ENCODE peak calls at places on chromosome 22, in four cellular contexts. One of them, this sample, is unnamed. For H3K36me3 and H3K4me1, the result is how much of the 10 kb centered on the place peaks cover.

GRCh38 chr22:46614070-46614931 is 5.9 kb upstream of the GRAMD4 start:
- DNase-seq in kidney: no peak
- DNase-seq in breast epithelium: no peak
- DNase-seq in right lobe of liver: no peak
- DNase-seq in this sample: peak

GRCh38 chr22:31944700-31945477 is 554 bp downstream of the YWHAH start:
- DNase-seq in breast epithelium: no peak
- DNase-seq in right lobe of liver: peak
- DNase-seq in kidney: peak
- DNase-seq in this sample: peak

GRCh38 chr22:21714059-21714770 is 21.4 kb downstream of the YPEL1 start:
- DNase-seq in right lobe of liver: no peak
- DNase-seq in breast epithelium: no peak
- DNase-seq in kidney: no peak
- DNase-seq in this sample: no peak

GRCh38 chr22:26360169-26360885 is 68.7 kb upstream of the ASPHD2 start:
- DNase-seq in breast epithelium: peak
- DNase-seq in kidney: no peak
- DNase-seq in right lobe of liver: peak
- DNase-seq in this sample: peak

GRCh38 chr22:32411388-32411787 is 659 bp downstream of the RTCB start:
- DNase-seq in right lobe of liver: no peak
- DNase-seq in breast epithelium: no peak
- DNase-seq in kidney: no peak
- DNase-seq in this sample: no peak

GRCh38 chr22:50244420-50245213 is at the start of gene TUBGCP6:
- DNase-seq in breast epithelium: peak
- DNase-seq in right lobe of liver: peak
- DNase-seq in kidney: peak
- DNase-seq in this sample: peak

GRCh38 chr22:49243335-49243734 is 584.3 kb downstream of the BRD1 start:
- DNase-seq in breast epithelium: peak
- DNase-seq in kidney: peak
- DNase-seq in right lobe of liver: no peak
- DNase-seq in this sample: no peak

GRCh38 chr22:25827415-25827814 is 85.4 kb downstream of the MYO18B start:
- DNase-seq in kidney: no peak
- DNase-seq in breast epithelium: no peak
- DNase-seq in right lobe of liver: no peak
- DNase-seq in this sample: no peak

GRCh38 chr22:23579870-23580585 is at the start of gene IGLL1:
- DNase-seq in breast epithelium: no peak
- DNase-seq in right lobe of liver: no peak
- DNase-seq in kidney: no peak
- DNase-seq in this sample: no peak

GRCh38 chr22:25698986-25699385 is 43.0 kb upstream of the MYO18B start:
- DNase-seq in kidney: peak
- DNase-seq in breast epithelium: no peak
- DNase-seq in right lobe of liver: no peak
- DNase-seq in this sample: no peak

GRCh38 chr22:48427731-48428211 is 1399.9 kb downstream of the BRD1 start:
- DNase-seq in kidney: no peak
- DNase-seq in breast epithelium: peak
- DNase-seq in right lobe of liver: peak
- DNase-seq in this sample: peak

GRCh38 chr22:50267591-50268390 is 2.4 kb downstream of the MAPK11 start:
- DNase-seq in right lobe of liver: peak
- DNase-seq in breast epithelium: peak
- DNase-seq in kidney: no peak
- DNase-seq in this sample: no peak

GRCh38 chr22:48192071-48192470 is 1429.6 kb downstream of the TBC1D22A start:
- DNase-seq in breast epithelium: no peak
- DNase-seq in right lobe of liver: no peak
- DNase-seq in kidney: no peak
- DNase-seq in this sample: no peak

GRCh38 chr22:31187627-31188026 is 24.5 kb upstream of the LIMK2 start:
- DNase-seq in right lobe of liver: no peak
- DNase-seq in kidney: no peak
- DNase-seq in breast epithelium: no peak
- DNase-seq in this sample: no peak

GRCh38 chr22:24416095-24416494 is 11.3 kb upstream of the ADORA2A start:
- DNase-seq in kidney: peak
- DNase-seq in breast epithelium: no peak
- DNase-seq in right lobe of liver: no peak
- DNase-seq in this sample: no peak

GRCh38 chr22:49186756-49187155 is 640.9 kb downstream of the BRD1 start:
- DNase-seq in breast epithelium: no peak
- DNase-seq in right lobe of liver: no peak
- DNase-seq in kidney: peak
- DNase-seq in this sample: no peak

GRCh38 chr22:38823637-38824036 is 20.2 kb downstream of the NPTXR start:
- DNase-seq in right lobe of liver: no peak
- DNase-seq in breast epithelium: no peak
- DNase-seq in kidney: peak
- DNase-seq in this sample: no peak
- H3K36me3 ChIP-seq in right lobe of liver: under half
- H3K36me3 ChIP-seq in breast epithelium: under half
- H3K36me3 ChIP-seq in kidney: under half
- H3K36me3 ChIP-seq in this sample: under half

DNA sequence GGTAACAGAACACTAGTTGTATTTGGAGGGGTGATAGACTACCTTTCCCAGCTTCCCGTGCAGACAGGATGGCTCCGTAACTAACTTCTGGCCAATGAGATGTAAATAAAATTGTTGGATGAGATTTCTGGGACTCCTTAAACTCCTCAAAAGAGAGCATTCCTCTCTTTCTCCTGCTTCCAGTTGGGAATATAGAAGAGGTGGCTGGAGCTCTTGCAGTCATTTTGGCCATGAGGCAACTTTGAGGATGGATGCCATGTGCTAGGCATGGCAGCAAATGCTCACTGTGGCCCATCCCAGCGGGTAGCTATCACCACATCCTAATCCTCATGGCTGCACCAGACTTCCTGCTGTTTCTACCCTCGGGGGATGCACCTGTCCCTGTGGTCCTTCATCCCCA is 7.4 kb downstream of the MB start:
- DNase-seq in breast epithelium: no peak
- DNase-seq in kidney: no peak
- DNase-seq in right lobe of liver: no peak
- DNase-seq in this sample: peak
- H3K4me1 ChIP-seq in breast epithelium: under half
- H3K4me1 ChIP-seq in kidney: under half
- H3K4me1 ChIP-seq in right lobe of liver: under half
- H3K4me1 ChIP-seq in this sample: under half

GRCh38 chr22:17823226-17823625 is 49.0 kb upstream of the BID start:
- DNase-seq in right lobe of liver: no peak
- DNase-seq in breast epithelium: no peak
- DNase-seq in kidney: no peak
- DNase-seq in this sample: no peak
- H3K36me3 ChIP-seq in right lobe of liver: under half
- H3K36me3 ChIP-seq in breast epithelium: under half
- H3K36me3 ChIP-seq in kidney: under half
- H3K36me3 ChIP-seq in this sample: under half

DNA sequence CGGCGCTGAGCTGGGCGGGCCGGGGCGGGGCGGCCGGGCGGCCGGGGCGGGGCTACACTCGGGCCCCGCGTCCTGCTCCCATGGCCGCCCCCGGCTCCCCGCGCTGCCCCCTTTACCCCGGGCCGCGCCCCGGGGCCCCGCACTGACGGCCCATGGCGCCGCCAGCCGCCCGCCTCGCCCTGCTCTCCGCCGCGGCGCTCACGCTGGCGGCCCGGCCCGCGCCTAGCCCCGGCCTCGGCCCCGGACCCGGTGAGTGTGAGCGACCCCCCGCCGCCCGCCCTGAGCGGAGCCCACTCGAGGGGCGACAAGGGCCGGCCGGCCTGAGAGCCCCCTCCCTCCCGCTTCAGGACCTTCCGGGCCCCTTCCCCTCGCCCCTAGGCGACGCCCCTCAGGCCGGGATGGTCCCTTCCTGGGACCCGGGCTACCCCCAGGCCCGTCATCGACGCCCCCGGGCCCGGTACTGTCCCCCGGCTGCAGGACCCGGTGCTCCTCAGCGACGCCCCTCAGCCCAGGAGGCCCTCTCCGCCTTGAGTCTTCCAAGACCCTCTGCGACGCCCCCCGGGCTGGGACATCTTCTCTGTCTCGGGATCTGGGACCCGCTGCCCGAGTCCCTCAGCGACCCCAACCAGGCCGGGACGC is at the start of gene KREMEN1:
- DNase-seq in right lobe of liver: peak
- DNase-seq in breast epithelium: no peak
- DNase-seq in kidney: peak
- DNase-seq in this sample: no peak
- H3K4me1 ChIP-seq in right lobe of liver: under half
- H3K4me1 ChIP-seq in breast epithelium: under half
- H3K4me1 ChIP-seq in kidney: under half
- H3K4me1 ChIP-seq in this sample: under half

GRCh38 chr22:37358386-37358785 is 68.9 kb downstream of the ELFN2 start:
- DNase-seq in kidney: no peak
- DNase-seq in breast epithelium: no peak
- DNase-seq in right lobe of liver: no peak
- DNase-seq in this sample: no peak

GRCh38 chr22:37355174-37355573 is 72.1 kb downstream of the ELFN2 start:
- DNase-seq in breast epithelium: no peak
- DNase-seq in right lobe of liver: no peak
- DNase-seq in kidney: no peak
- DNase-seq in this sample: no peak

GRCh38 chr22:37358917-37359316 is 68.4 kb downstream of the ELFN2 start:
- DNase-seq in right lobe of liver: no peak
- DNase-seq in breast epithelium: no peak
- DNase-seq in kidney: no peak
- DNase-seq in this sample: no peak

GRCh38 chr22:37356922-37357321 is 70.4 kb downstream of the ELFN2 start:
- DNase-seq in kidney: no peak
- DNase-seq in right lobe of liver: no peak
- DNase-seq in breast epithelium: no peak
- DNase-seq in this sample: no peak

GRCh38 chr22:37357471-37357870 is 69.8 kb downstream of the ELFN2 start:
- DNase-seq in breast epithelium: no peak
- DNase-seq in right lobe of liver: no peak
- DNase-seq in kidney: no peak
- DNase-seq in this sample: no peak
- H3K36me3 ChIP-seq in breast epithelium: under half
- H3K36me3 ChIP-seq in right lobe of liver: under half
- H3K36me3 ChIP-seq in kidney: under half
- H3K36me3 ChIP-seq in this sample: under half

DNA sequence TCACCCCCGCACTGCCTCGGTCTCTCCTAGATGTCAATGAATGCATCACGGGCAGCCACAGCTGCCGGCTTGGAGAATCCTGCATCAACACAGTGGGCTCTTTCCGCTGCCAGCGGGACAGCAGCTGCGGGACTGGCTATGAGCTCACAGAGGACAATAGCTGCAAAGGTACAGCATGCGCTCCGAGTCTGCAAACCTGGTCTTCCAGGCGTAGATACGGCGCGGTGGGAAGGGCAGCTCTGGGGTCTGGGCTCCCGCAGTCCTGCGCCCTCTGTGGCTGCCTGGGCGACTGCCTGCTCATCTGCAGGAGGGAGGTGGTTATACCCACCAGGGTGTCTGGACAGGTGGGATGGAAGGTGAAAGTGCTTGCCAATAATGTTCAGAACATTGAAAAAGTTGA is 31.0 kb downstream of the FBLN1 start:
- DNase-seq in kidney: no peak
- DNase-seq in right lobe of liver: no peak
- DNase-seq in breast epithelium: no peak
- DNase-seq in this sample: no peak
- H3K4me1 ChIP-seq in kidney: under half
- H3K4me1 ChIP-seq in right lobe of liver: under half
- H3K4me1 ChIP-seq in breast epithelium: under half
- H3K4me1 ChIP-seq in this sample: under half

GRCh38 chr22:30016596-30016995 is 63.7 kb upstream of the HORMAD2 start:
- DNase-seq in breast epithelium: no peak
- DNase-seq in kidney: no peak
- DNase-seq in right lobe of liver: no peak
- DNase-seq in this sample: no peak
- H3K36me3 ChIP-seq in breast epithelium: under half
- H3K36me3 ChIP-seq in kidney: half or more
- H3K36me3 ChIP-seq in right lobe of liver: half or more
- H3K36me3 ChIP-seq in this sample: under half

GRCh38 chr22:44701824-44702478 is at the start of gene PRR5:
- DNase-seq in right lobe of liver: peak
- DNase-seq in kidney: peak
- DNase-seq in breast epithelium: peak
- DNase-seq in this sample: peak
- H3K4me1 ChIP-seq in right lobe of liver: under half
- H3K4me1 ChIP-seq in kidney: under half
- H3K4me1 ChIP-seq in breast epithelium: under half
- H3K4me1 ChIP-seq in this sample: under half

GRCh38 chr22:39419096-39419495 is 19.5 kb downstream of the TAB1 start:
- DNase-seq in right lobe of liver: no peak
- DNase-seq in kidney: peak
- DNase-seq in breast epithelium: no peak
- DNase-seq in this sample: peak
- H3K36me3 ChIP-seq in right lobe of liver: half or more
- H3K36me3 ChIP-seq in kidney: half or more
- H3K36me3 ChIP-seq in breast epithelium: under half
- H3K36me3 ChIP-seq in this sample: under half

DNA sequence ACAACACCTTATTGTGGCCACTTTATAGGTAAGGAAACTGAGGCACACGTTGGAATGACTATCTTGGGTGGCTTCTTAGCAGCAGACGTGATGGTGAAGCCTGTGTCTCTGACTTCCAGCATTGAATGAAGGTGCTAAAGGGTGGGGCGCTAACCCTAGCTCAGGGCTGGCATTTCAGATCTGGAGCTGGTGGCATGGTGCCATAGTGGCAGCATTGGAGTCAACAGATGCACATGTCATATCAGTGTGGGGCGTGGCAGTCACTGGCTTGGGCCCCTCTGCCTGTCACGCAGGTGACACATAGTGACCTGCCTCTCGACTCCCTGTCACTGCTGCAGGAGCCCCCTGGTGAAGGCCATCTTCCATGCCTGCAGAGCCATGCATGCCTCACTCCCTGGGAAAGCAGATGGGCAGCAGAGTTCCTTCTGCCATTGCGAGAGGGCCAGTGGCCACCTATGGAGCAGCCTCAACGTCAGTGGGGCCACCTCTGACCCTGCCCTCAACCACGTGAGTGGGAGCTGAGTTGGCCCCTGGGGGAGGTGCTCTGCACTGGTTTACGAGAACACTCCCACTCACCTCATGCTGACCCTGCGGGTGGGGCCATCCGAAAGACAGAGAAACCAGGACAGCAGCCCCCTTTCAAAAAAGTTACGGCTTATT is 14.8 kb downstream of the SHISA8 start:
- DNase-seq in right lobe of liver: no peak
- DNase-seq in breast epithelium: no peak
- DNase-seq in kidney: no peak
- DNase-seq in this sample: no peak
- H3K4me1 ChIP-seq in right lobe of liver: under half
- H3K4me1 ChIP-seq in breast epithelium: under half
- H3K4me1 ChIP-seq in kidney: under half
- H3K4me1 ChIP-seq in this sample: under half